ENCODE peak calls at places on chromosome 6, in nine cellular contexts. One of them, this sample, is unnamed.

GRCh38 chr6:111566222-111566717 is 39.4 kb downstream of the TRAF3IP2 start:
- DNase-seq in mucosa of descending colon: no peak
- DNase-seq in progenitor cell of endocrine pancreas: no peak
- DNase-seq in psoas muscle: no peak
- DNase-seq in fibroblast of lung: no peak
- DNase-seq in GM12865: no peak
- DNase-seq in GM10248: no peak
- DNase-seq in HL-60: no peak
- DNase-seq in endothelial cell: no peak
- DNase-seq in this sample: no peak

GRCh38 chr6:122648726-122649125 is 38.5 kb downstream of the PKIB start:
- DNase-seq in endothelial cell: no peak
- DNase-seq in fibroblast of lung: no peak
- DNase-seq in GM12865: no peak
- DNase-seq in progenitor cell of endocrine pancreas: no peak
- DNase-seq in HL-60: no peak
- DNase-seq in mucosa of descending colon: no peak
- DNase-seq in GM10248: no peak
- DNase-seq in psoas muscle: no peak
- DNase-seq in this sample: no peak

GRCh38 chr6:138405816-138406403 is 1.9 kb downstream of the HEBP2 start:
- DNase-seq in endothelial cell: no peak
- DNase-seq in HL-60: no peak
- DNase-seq in fibroblast of lung: no peak
- DNase-seq in GM12865: no peak
- DNase-seq in psoas muscle: no peak
- DNase-seq in progenitor cell of endocrine pancreas: no peak
- DNase-seq in GM10248: no peak
- DNase-seq in mucosa of descending colon: no peak
- DNase-seq in this sample: no peak

GRCh38 chr6:18182568-18182967 is 27.3 kb downstream of the KDM1B start:
- DNase-seq in psoas muscle: no peak
- DNase-seq in progenitor cell of endocrine pancreas: no peak
- DNase-seq in HL-60: no peak
- DNase-seq in mucosa of descending colon: no peak
- DNase-seq in fibroblast of lung: no peak
- DNase-seq in GM10248: no peak
- DNase-seq in GM12865: no peak
- DNase-seq in endothelial cell: no peak
- DNase-seq in this sample: no peak

GRCh38 chr6:3776881-3777507 is 25.5 kb upstream of the PXDC1 start:
- DNase-seq in mucosa of descending colon: no peak
- DNase-seq in progenitor cell of endocrine pancreas: no peak
- DNase-seq in GM12865: no peak
- DNase-seq in psoas muscle: no peak
- DNase-seq in HL-60: no peak
- DNase-seq in GM10248: no peak
- DNase-seq in fibroblast of lung: no peak
- DNase-seq in endothelial cell: peak
- DNase-seq in this sample: no peak

GRCh38 chr6:64081459-64081858 is 445.9 kb downstream of the PHF3 start:
- DNase-seq in psoas muscle: no peak
- DNase-seq in progenitor cell of endocrine pancreas: no peak
- DNase-seq in HL-60: no peak
- DNase-seq in mucosa of descending colon: no peak
- DNase-seq in GM10248: no peak
- DNase-seq in fibroblast of lung: no peak
- DNase-seq in GM12865: no peak
- DNase-seq in endothelial cell: no peak
- DNase-seq in this sample: no peak

GRCh38 chr6:22610127-22610526 is 40.8 kb downstream of the HDGFL1 start:
- DNase-seq in fibroblast of lung: no peak
- DNase-seq in GM12865: no peak
- DNase-seq in GM10248: no peak
- DNase-seq in HL-60: no peak
- DNase-seq in endothelial cell: no peak
- DNase-seq in mucosa of descending colon: no peak
- DNase-seq in progenitor cell of endocrine pancreas: no peak
- DNase-seq in psoas muscle: no peak
- DNase-seq in this sample: no peak

GRCh38 chr6:105116150-105116549 is 63.7 kb downstream of the POPDC3 start:
- DNase-seq in progenitor cell of endocrine pancreas: no peak
- DNase-seq in endothelial cell: no peak
- DNase-seq in HL-60: no peak
- DNase-seq in mucosa of descending colon: no peak
- DNase-seq in GM10248: no peak
- DNase-seq in fibroblast of lung: no peak
- DNase-seq in psoas muscle: no peak
- DNase-seq in GM12865: no peak
- DNase-seq in this sample: no peak

GRCh38 chr6:124870611-124871201 is 91.5 kb upstream of the RNF217 start:
- DNase-seq in GM12865: no peak
- DNase-seq in HL-60: no peak
- DNase-seq in fibroblast of lung: peak
- DNase-seq in progenitor cell of endocrine pancreas: no peak
- DNase-seq in mucosa of descending colon: peak
- DNase-seq in psoas muscle: no peak
- DNase-seq in endothelial cell: no peak
- DNase-seq in GM10248: no peak
- DNase-seq in this sample: no peak

GRCh38 chr6:29892696-29893095 is 49.6 kb upstream of the HLA-A start:
- DNase-seq in fibroblast of lung: no peak
- DNase-seq in mucosa of descending colon: no peak
- DNase-seq in HL-60: no peak
- DNase-seq in endothelial cell: no peak
- DNase-seq in GM12865: no peak
- DNase-seq in GM10248: no peak
- DNase-seq in progenitor cell of endocrine pancreas: no peak
- DNase-seq in psoas muscle: no peak
- DNase-seq in this sample: no peak

GRCh38 chr6:9397981-9398559 is 962.7 kb upstream of the SLC35B3 start:
- DNase-seq in psoas muscle: no peak
- DNase-seq in GM12865: no peak
- DNase-seq in GM10248: no peak
- DNase-seq in mucosa of descending colon: peak
- DNase-seq in endothelial cell: no peak
- DNase-seq in HL-60: no peak
- DNase-seq in progenitor cell of endocrine pancreas: no peak
- DNase-seq in fibroblast of lung: no peak
- DNase-seq in this sample: no peak

GRCh38 chr6:71367763-71368162 is 79.2 kb downstream of the OGFRL1 start:
- DNase-seq in HL-60: no peak
- DNase-seq in mucosa of descending colon: no peak
- DNase-seq in GM10248: no peak
- DNase-seq in endothelial cell: no peak
- DNase-seq in GM12865: no peak
- DNase-seq in fibroblast of lung: no peak
- DNase-seq in progenitor cell of endocrine pancreas: no peak
- DNase-seq in psoas muscle: no peak
- DNase-seq in this sample: no peak

GRCh38 chr6:3410385-3411360 is 46.2 kb downstream of the SLC22A23 start:
- DNase-seq in psoas muscle: peak
- DNase-seq in GM10248: peak
- DNase-seq in fibroblast of lung: peak
- DNase-seq in mucosa of descending colon: peak
- DNase-seq in HL-60: peak
- DNase-seq in endothelial cell: peak
- DNase-seq in progenitor cell of endocrine pancreas: peak
- DNase-seq in GM12865: peak
- DNase-seq in this sample: no peak

GRCh38 chr6:79713701-79714322 is 82.7 kb downstream of the SH3BGRL2 start:
- DNase-seq in GM12865: peak
- DNase-seq in endothelial cell: peak
- DNase-seq in GM10248: peak
- DNase-seq in psoas muscle: no peak
- DNase-seq in fibroblast of lung: peak
- DNase-seq in progenitor cell of endocrine pancreas: peak
- DNase-seq in mucosa of descending colon: peak
- DNase-seq in HL-60: peak
- DNase-seq in this sample: no peak
- TF ChIP-seq CTCF in GM12865: peak
- TF ChIP-seq CTCF in endothelial cell: peak
- TF ChIP-seq CTCF in GM10248: peak
- TF ChIP-seq CTCF in psoas muscle: peak
- TF ChIP-seq CTCF in fibroblast of lung: peak
- TF ChIP-seq CTCF in progenitor cell of endocrine pancreas: peak
- TF ChIP-seq CTCF in mucosa of descending colon: peak
- TF ChIP-seq CTCF in HL-60: peak
- TF ChIP-seq CTCF in this sample: peak

GRCh38 chr6:113128020-113128419 is 729.1 kb upstream of the MARCKS start:
- DNase-seq in GM10248: no peak
- DNase-seq in fibroblast of lung: no peak
- DNase-seq in endothelial cell: no peak
- DNase-seq in mucosa of descending colon: no peak
- DNase-seq in HL-60: no peak
- DNase-seq in psoas muscle: no peak
- DNase-seq in progenitor cell of endocrine pancreas: no peak
- DNase-seq in GM12865: no peak
- DNase-seq in this sample: no peak

GRCh38 chr6:113120214-113120576 is 737.0 kb upstream of the MARCKS start:
- DNase-seq in psoas muscle: no peak
- DNase-seq in fibroblast of lung: peak
- DNase-seq in mucosa of descending colon: no peak
- DNase-seq in progenitor cell of endocrine pancreas: no peak
- DNase-seq in endothelial cell: no peak
- DNase-seq in HL-60: peak
- DNase-seq in GM12865: no peak
- DNase-seq in GM10248: no peak
- DNase-seq in this sample: no peak

GRCh38 chr6:113120577-113121285 is 736.4 kb upstream of the MARCKS start:
- DNase-seq in GM10248: no peak
- DNase-seq in GM12865: peak
- DNase-seq in fibroblast of lung: peak
- DNase-seq in mucosa of descending colon: no peak
- DNase-seq in psoas muscle: no peak
- DNase-seq in HL-60: peak
- DNase-seq in endothelial cell: no peak
- DNase-seq in progenitor cell of endocrine pancreas: no peak
- DNase-seq in this sample: no peak

GRCh38 chr6:113122060-113122459 is 735.1 kb upstream of the MARCKS start:
- DNase-seq in fibroblast of lung: peak
- DNase-seq in HL-60: no peak
- DNase-seq in progenitor cell of endocrine pancreas: no peak
- DNase-seq in mucosa of descending colon: no peak
- DNase-seq in GM12865: no peak
- DNase-seq in GM10248: no peak
- DNase-seq in endothelial cell: peak
- DNase-seq in psoas muscle: no peak
- DNase-seq in this sample: no peak
- TF ChIP-seq CTCF in fibroblast of lung: no peak
- TF ChIP-seq CTCF in HL-60: no peak
- TF ChIP-seq CTCF in progenitor cell of endocrine pancreas: no peak
- TF ChIP-seq CTCF in mucosa of descending colon: no peak
- TF ChIP-seq CTCF in GM12865: no peak
- TF ChIP-seq CTCF in GM10248: no peak
- TF ChIP-seq CTCF in endothelial cell: no peak
- TF ChIP-seq CTCF in psoas muscle: no peak
- TF ChIP-seq CTCF in this sample: no peak

GRCh38 chr6:168865-169455 is 123.3 kb upstream of the DUSP22 start:
- DNase-seq in endothelial cell: no peak
- DNase-seq in progenitor cell of endocrine pancreas: no peak
- DNase-seq in GM10248: no peak
- DNase-seq in HL-60: no peak
- DNase-seq in mucosa of descending colon: no peak
- DNase-seq in fibroblast of lung: peak
- DNase-seq in GM12865: peak
- DNase-seq in psoas muscle: no peak
- DNase-seq in this sample: no peak
- TF ChIP-seq CTCF in endothelial cell: peak
- TF ChIP-seq CTCF in progenitor cell of endocrine pancreas: peak
- TF ChIP-seq CTCF in GM10248: peak
- TF ChIP-seq CTCF in HL-60: peak
- TF ChIP-seq CTCF in mucosa of descending colon: peak
- TF ChIP-seq CTCF in fibroblast of lung: peak
- TF ChIP-seq CTCF in GM12865: peak
- TF ChIP-seq CTCF in psoas muscle: peak
- TF ChIP-seq CTCF in this sample: peak

GRCh38 chr6:43428112-43428570 is 800 bp downstream of the ABCC10 start:
- DNase-seq in endothelial cell: no peak
- DNase-seq in HL-60: no peak
- DNase-seq in progenitor cell of endocrine pancreas: no peak
- DNase-seq in GM12865: peak
- DNase-seq in psoas muscle: no peak
- DNase-seq in fibroblast of lung: no peak
- DNase-seq in GM10248: no peak
- DNase-seq in mucosa of descending colon: no peak
- DNase-seq in this sample: no peak

GRCh38 chr6:43426928-43427405 is 374 bp upstream of the ABCC10 start:
- DNase-seq in progenitor cell of endocrine pancreas: no peak
- DNase-seq in GM12865: no peak
- DNase-seq in psoas muscle: no peak
- DNase-seq in GM10248: no peak
- DNase-seq in HL-60: no peak
- DNase-seq in endothelial cell: no peak
- DNase-seq in fibroblast of lung: no peak
- DNase-seq in mucosa of descending colon: peak
- DNase-seq in this sample: no peak

GRCh38 chr6:43428874-43429273 is 1.5 kb downstream of the ABCC10 start:
- DNase-seq in fibroblast of lung: peak
- DNase-seq in progenitor cell of endocrine pancreas: no peak
- DNase-seq in mucosa of descending colon: no peak
- DNase-seq in HL-60: no peak
- DNase-seq in psoas muscle: no peak
- DNase-seq in GM10248: no peak
- DNase-seq in GM12865: peak
- DNase-seq in endothelial cell: no peak
- DNase-seq in this sample: no peak

GRCh38 chr6:43432009-43432945 is 4.9 kb downstream of the ABCC10 start:
- DNase-seq in GM10248: no peak
- DNase-seq in fibroblast of lung: no peak
- DNase-seq in mucosa of descending colon: no peak
- DNase-seq in HL-60: no peak
- DNase-seq in GM12865: no peak
- DNase-seq in endothelial cell: no peak
- DNase-seq in progenitor cell of endocrine pancreas: no peak
- DNase-seq in psoas muscle: no peak
- DNase-seq in this sample: no peak

DNA sequence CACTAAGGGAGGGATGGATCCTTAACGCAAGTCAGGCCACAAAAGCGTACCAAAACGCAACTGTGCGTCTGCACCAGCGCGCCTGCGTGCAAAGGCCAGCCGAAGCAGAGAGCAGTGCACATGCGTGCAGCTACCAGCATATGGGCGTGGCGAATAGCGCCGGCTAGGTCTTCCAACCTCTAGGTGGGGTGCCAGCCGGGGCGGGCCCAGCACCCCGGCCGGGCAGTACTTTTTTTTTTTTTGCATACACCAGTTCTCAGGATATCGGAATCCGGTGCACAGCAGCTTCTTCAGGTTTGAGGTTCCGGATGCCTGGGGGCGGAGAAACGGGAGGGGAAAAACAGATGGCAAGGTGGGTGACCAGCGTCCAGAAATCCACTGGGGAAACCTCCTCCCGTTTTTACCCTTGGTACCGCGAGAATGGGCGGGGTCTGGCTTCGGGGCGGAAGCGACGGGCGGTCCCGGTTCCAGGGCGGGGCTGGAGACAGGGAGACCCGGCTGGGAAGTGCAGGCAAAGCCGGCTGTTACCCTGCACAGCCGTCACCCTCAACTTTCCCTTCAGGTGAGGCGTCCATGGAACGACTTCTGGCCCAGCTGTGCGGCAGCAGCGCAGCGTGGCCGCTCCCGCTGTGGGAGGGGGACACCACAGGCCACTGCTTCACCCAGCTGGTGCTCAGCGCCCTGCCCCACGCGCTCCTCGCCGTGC is at the start of gene ABCC10:
- DNase-seq in GM12865: peak
- DNase-seq in fibroblast of lung: peak
- DNase-seq in progenitor cell of endocrine pancreas: peak
- DNase-seq in HL-60: peak
- DNase-seq in mucosa of descending colon: peak
- DNase-seq in GM10248: peak
- DNase-seq in psoas muscle: peak
- DNase-seq in endothelial cell: peak
- DNase-seq in this sample: peak
- TF ChIP-seq CTCF in GM12865: peak
- TF ChIP-seq CTCF in fibroblast of lung: peak
- TF ChIP-seq CTCF in progenitor cell of endocrine pancreas: peak
- TF ChIP-seq CTCF in HL-60: no peak
- TF ChIP-seq CTCF in mucosa of descending colon: peak
- TF ChIP-seq CTCF in GM10248: peak
- TF ChIP-seq CTCF in psoas muscle: peak
- TF ChIP-seq CTCF in endothelial cell: no peak
- TF ChIP-seq CTCF in this sample: peak

This sample was measured in CD14-positive monocyte.